ENCODE peak calls at places on chromosomes 16 and 17, in six cellular contexts. One of them, this sample, is unnamed.

GRCh38 chr16:590165-590874 is 454 bp downstream of the RAB40C start:
- DNase-seq in IMR-90: peak; percentile 47
- DNase-seq in Peyer's patch: no peak
- DNase-seq in H1: no peak
- DNase-seq in heart right ventricle: no peak
- DNase-seq in cardiac muscle cell: peak; percentile 66
- DNase-seq in this sample: peak; percentile 75

GRCh38 chr16:31200821-31201510 is 1.6 kb downstream of the PYCARD start:
- DNase-seq in IMR-90: no peak
- DNase-seq in Peyer's patch: peak; percentile 58
- DNase-seq in H1: no peak
- DNase-seq in heart right ventricle: no peak
- DNase-seq in cardiac muscle cell: no peak
- DNase-seq in this sample: no peak

GRCh38 chr17:18319604-18320256 is 4.6 kb downstream of the SMCR8 start:
- DNase-seq in IMR-90: peak; percentile 68
- DNase-seq in Peyer's patch: no peak
- DNase-seq in H1: no peak
- DNase-seq in heart right ventricle: no peak
- DNase-seq in cardiac muscle cell: peak; percentile 69
- DNase-seq in this sample: no peak

GRCh38 chr17:39622380-39623006 is 4.3 kb upstream of the PPP1R1B start:
- DNase-seq in IMR-90: no peak
- DNase-seq in Peyer's patch: no peak
- DNase-seq in H1: no peak
- DNase-seq in heart right ventricle: no peak
- DNase-seq in cardiac muscle cell: no peak
- DNase-seq in this sample: no peak

GRCh38 chr17:51258756-51259573 is 884 bp downstream of the MBTD1 start:
- DNase-seq in IMR-90: no peak
- DNase-seq in Peyer's patch: no peak
- DNase-seq in H1: no peak
- DNase-seq in heart right ventricle: peak; percentile 22
- DNase-seq in cardiac muscle cell: peak; percentile 59
- DNase-seq in this sample: peak; percentile 56

GRCh38 chr17:13568746-13569739 is 32.7 kb downstream of the HS3ST3A1 start:
- DNase-seq in IMR-90: no peak
- DNase-seq in Peyer's patch: no peak
- DNase-seq in H1: no peak
- DNase-seq in heart right ventricle: peak; percentile 6
- DNase-seq in cardiac muscle cell: peak; percentile 17
- DNase-seq in this sample: no peak

GRCh38 chr16:50821586-50821985 is 79.7 kb downstream of the CYLD start:
- DNase-seq in IMR-90: peak; percentile 23
- DNase-seq in Peyer's patch: no peak
- DNase-seq in H1: peak; percentile 28
- DNase-seq in heart right ventricle: no peak
- DNase-seq in cardiac muscle cell: no peak
- DNase-seq in this sample: no peak

GRCh38 chr17:19348081-19348650 is 14.4 kb downstream of the B9D1 start:
- DNase-seq in IMR-90: no peak
- DNase-seq in Peyer's patch: peak; percentile 34
- DNase-seq in H1: no peak
- DNase-seq in heart right ventricle: no peak
- DNase-seq in cardiac muscle cell: no peak
- DNase-seq in this sample: peak; percentile 39

GRCh38 chr17:59426031-59426430 is 94.6 kb downstream of the YPEL2 start:
- DNase-seq in IMR-90: no peak
- DNase-seq in Peyer's patch: no peak
- DNase-seq in H1: no peak
- DNase-seq in heart right ventricle: no peak
- DNase-seq in cardiac muscle cell: no peak
- DNase-seq in this sample: no peak

GRCh38 chr16:89453662-89454321 is 36.6 kb downstream of the ANKRD11 start:
- DNase-seq in IMR-90: no peak
- DNase-seq in Peyer's patch: peak; percentile 56
- DNase-seq in H1: no peak
- DNase-seq in heart right ventricle: no peak
- DNase-seq in cardiac muscle cell: no peak
- DNase-seq in this sample: no peak

GRCh38 chr17:17526369-17526768 is 30.2 kb upstream of the RASD1 start:
- DNase-seq in IMR-90: no peak
- DNase-seq in Peyer's patch: no peak
- DNase-seq in H1: no peak
- DNase-seq in heart right ventricle: peak; percentile 58
- DNase-seq in cardiac muscle cell: no peak
- DNase-seq in this sample: peak; percentile 25

GRCh38 chr16:83143788-83144187 is 517.0 kb downstream of the CDH13 start:
- DNase-seq in IMR-90: peak; percentile 82
- DNase-seq in Peyer's patch: no peak
- DNase-seq in H1: no peak
- DNase-seq in heart right ventricle: no peak
- DNase-seq in cardiac muscle cell: peak; percentile 31
- DNase-seq in this sample: no peak

GRCh38 chr17:20098314-20098713 is 89.2 kb downstream of the SPECC1 start:
- DNase-seq in IMR-90: no peak
- DNase-seq in Peyer's patch: no peak
- DNase-seq in H1: no peak
- DNase-seq in heart right ventricle: no peak
- DNase-seq in cardiac muscle cell: no peak
- DNase-seq in this sample: no peak

GRCh38 chr17:2724783-2725164 is 13.2 kb upstream of the CLUH start:
- DNase-seq in IMR-90: peak; percentile 26
- DNase-seq in Peyer's patch: peak; percentile 65
- DNase-seq in H1: peak; percentile 77
- DNase-seq in heart right ventricle: no peak
- DNase-seq in cardiac muscle cell: peak; percentile 73
- DNase-seq in this sample: peak; percentile 73

GRCh38 chr16:72189865-72190371 is 18.0 kb upstream of the PMFBP1 start:
- DNase-seq in IMR-90: peak; percentile 51
- DNase-seq in Peyer's patch: no peak
- DNase-seq in H1: no peak
- DNase-seq in heart right ventricle: no peak
- DNase-seq in cardiac muscle cell: no peak
- DNase-seq in this sample: no peak

GRCh38 chr16:78458588-78458987 is 359.1 kb downstream of the WWOX start:
- DNase-seq in IMR-90: no peak
- DNase-seq in Peyer's patch: no peak
- DNase-seq in H1: no peak
- DNase-seq in heart right ventricle: no peak
- DNase-seq in cardiac muscle cell: no peak
- DNase-seq in this sample: no peak

GRCh38 chr16:539901-540530 is 12.5 kb downstream of the CAPN15 start:
- DNase-seq in IMR-90: peak; percentile 88
- DNase-seq in Peyer's patch: no peak
- DNase-seq in H1: no peak
- DNase-seq in heart right ventricle: no peak
- DNase-seq in cardiac muscle cell: no peak
- DNase-seq in this sample: no peak

GRCh38 chr17:7130626-7131467 is 16.2 kb upstream of the ASGR2 start:
- DNase-seq in IMR-90: no peak
- DNase-seq in Peyer's patch: no peak
- DNase-seq in H1: no peak
- DNase-seq in heart right ventricle: peak; percentile 15
- DNase-seq in cardiac muscle cell: no peak
- DNase-seq in this sample: no peak

GRCh38 chr17:78133179-78133951 is 2.8 kb downstream of the TMC8 start:
- DNase-seq in IMR-90: no peak
- DNase-seq in Peyer's patch: peak; percentile 48
- DNase-seq in H1: no peak
- DNase-seq in heart right ventricle: no peak
- DNase-seq in cardiac muscle cell: no peak
- DNase-seq in this sample: no peak

GRCh38 chr17:5011928-5012327 is 14.2 kb downstream of the KIF1C start:
- DNase-seq in IMR-90: peak; percentile 72
- DNase-seq in Peyer's patch: no peak
- DNase-seq in H1: no peak
- DNase-seq in heart right ventricle: no peak
- DNase-seq in cardiac muscle cell: no peak
- DNase-seq in this sample: no peak

GRCh38 chr17:78315355-78316114 is 44.3 kb downstream of the SOCS3 start:
- DNase-seq in IMR-90: peak; percentile 92
- DNase-seq in Peyer's patch: peak; percentile 81
- DNase-seq in H1: no peak
- DNase-seq in heart right ventricle: peak; percentile 75
- DNase-seq in cardiac muscle cell: no peak
- DNase-seq in this sample: peak; percentile 92

GRCh38 chr17:77899494-77899893 is 59.0 kb upstream of the TNRC6C start:
- DNase-seq in IMR-90: no peak
- DNase-seq in Peyer's patch: peak; percentile 40
- DNase-seq in H1: no peak
- DNase-seq in heart right ventricle: no peak
- DNase-seq in cardiac muscle cell: no peak
- DNase-seq in this sample: no peak

GRCh38 chr17:15447928-15448579 is 19.4 kb downstream of the CDRT4 start:
- DNase-seq in IMR-90: no peak
- DNase-seq in Peyer's patch: no peak
- DNase-seq in H1: no peak
- DNase-seq in heart right ventricle: no peak
- DNase-seq in cardiac muscle cell: no peak
- DNase-seq in this sample: no peak

GRCh38 chr16:30904114-30904780 is 7.8 kb downstream of the CTF1 start:
- DNase-seq in IMR-90: no peak
- DNase-seq in Peyer's patch: peak; percentile 69
- DNase-seq in H1: no peak
- DNase-seq in heart right ventricle: no peak
- DNase-seq in cardiac muscle cell: no peak
- DNase-seq in this sample: no peak

GRCh38 chr17:4329838-4330237 is 36.6 kb downstream of the UBE2G1 start:
- DNase-seq in IMR-90: peak; percentile 99
- DNase-seq in Peyer's patch: no peak
- DNase-seq in H1: no peak
- DNase-seq in heart right ventricle: no peak
- DNase-seq in cardiac muscle cell: no peak
- DNase-seq in this sample: no peak

GRCh38 chr16:88796278-88796677 is 7.3 kb upstream of the CDT1 start:
- DNase-seq in IMR-90: no peak
- DNase-seq in Peyer's patch: no peak
- DNase-seq in H1: no peak
- DNase-seq in heart right ventricle: no peak
- DNase-seq in cardiac muscle cell: no peak
- DNase-seq in this sample: no peak

DNA sequence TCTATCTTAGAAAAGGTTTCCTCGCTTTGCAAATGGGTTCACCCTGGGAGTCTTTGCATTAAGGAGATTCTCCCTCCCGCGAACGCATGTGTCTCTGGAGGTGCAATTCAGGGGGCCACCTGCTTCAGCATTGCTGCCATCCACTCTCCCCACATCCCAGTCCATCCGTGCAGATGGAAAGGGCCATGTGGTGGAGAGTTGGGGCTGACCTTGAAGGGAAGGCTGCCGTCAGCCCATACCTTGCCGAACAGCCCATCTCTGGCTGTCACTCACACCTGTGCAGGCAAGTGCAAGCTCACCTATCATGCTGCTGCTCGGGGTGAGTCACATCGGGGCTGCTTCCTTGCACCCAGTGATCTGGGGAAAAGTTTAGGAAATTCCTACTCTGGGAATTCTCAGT is 106.1 kb downstream of the ZNF423 start:
- DNase-seq in IMR-90: no peak
- DNase-seq in Peyer's patch: no peak
- DNase-seq in H1: no peak
- DNase-seq in heart right ventricle: no peak
- DNase-seq in cardiac muscle cell: no peak
- DNase-seq in this sample: no peak
- H3K4me1 ChIP-seq in IMR-90: no peaks in the 10 kb centered on the region
- H3K4me1 ChIP-seq in Peyer's patch: peaks cover 3% of the 10 kb centered on the region
- H3K4me1 ChIP-seq in H1: peaks cover 27% of the 10 kb centered on the region
- H3K4me1 ChIP-seq in heart right ventricle: peaks cover 23% of the 10 kb centered on the region
- H3K4me1 ChIP-seq in cardiac muscle cell: peaks cover 3% of the 10 kb centered on the region
- H3K4me1 ChIP-seq in this sample: no peaks in the 10 kb centered on the region

DNA sequence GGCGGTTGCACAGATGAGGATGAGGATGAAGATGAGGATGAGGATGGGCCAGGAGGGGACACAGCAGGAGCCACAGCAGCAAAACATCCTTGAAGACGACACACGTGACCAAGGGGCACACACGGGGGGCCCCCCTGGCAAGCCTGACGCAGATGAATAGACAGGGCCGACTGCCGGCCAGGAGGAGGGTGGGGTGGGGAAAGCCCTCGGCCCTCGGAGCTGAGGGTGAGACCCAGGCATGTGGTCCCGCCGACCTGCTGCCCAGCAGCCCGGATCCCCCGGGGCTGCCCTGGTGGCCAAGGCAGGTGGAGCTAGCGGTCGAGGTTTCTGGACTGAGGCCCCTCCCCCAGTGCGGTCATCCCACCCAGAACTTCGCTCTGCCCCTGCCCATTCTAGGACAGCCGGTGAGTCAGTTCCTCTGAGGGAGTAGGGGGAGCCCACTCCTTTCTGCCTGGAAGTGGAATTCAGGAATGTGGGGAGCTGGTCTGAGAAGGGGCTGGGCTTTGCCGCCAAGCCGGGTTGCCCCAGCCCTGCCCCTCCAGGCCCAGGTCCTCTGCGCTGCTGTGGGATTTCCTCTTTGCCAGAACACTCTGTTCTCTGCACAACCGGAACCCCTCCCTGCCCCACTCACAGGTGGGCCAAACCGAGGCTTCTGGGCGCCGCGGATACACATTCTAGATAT is 9.9 kb downstream of the CYGB start:
- DNase-seq in IMR-90: peak; percentile 80
- DNase-seq in Peyer's patch: peak; percentile 94
- DNase-seq in H1: peak; percentile 78
- DNase-seq in heart right ventricle: peak; percentile 73
- DNase-seq in cardiac muscle cell: no peak
- DNase-seq in this sample: peak; percentile 64
- H3K4me3 ChIP-seq in IMR-90: no peak overlapping the region
- H3K4me3 ChIP-seq in Peyer's patch: peak overlapping the region; percentile 57
- H3K4me3 ChIP-seq in H1: no peak overlapping the region
- H3K4me3 ChIP-seq in heart right ventricle: no peak overlapping the region
- H3K4me3 ChIP-seq in cardiac muscle cell: no peak overlapping the region
- H3K4me3 ChIP-seq in this sample: no peak overlapping the region

GRCh38 chr16:70808371-70808770 is 7.4 kb upstream of the VAC14 start:
- DNase-seq in IMR-90: no peak
- DNase-seq in Peyer's patch: no peak
- DNase-seq in H1: no peak
- DNase-seq in heart right ventricle: no peak
- DNase-seq in cardiac muscle cell: no peak
- DNase-seq in this sample: no peak
- TF ChIP-seq CTCF in IMR-90: no peak
- TF ChIP-seq CTCF in Peyer's patch: no peak
- TF ChIP-seq CTCF in H1: no peak
- TF ChIP-seq CTCF in heart right ventricle: no peak
- TF ChIP-seq CTCF in cardiac muscle cell: no peak
- TF ChIP-seq CTCF in this sample: no peak

GRCh38 chr16:23852794-23853562 is 17.2 kb downstream of the PRKCB start:
- DNase-seq in IMR-90: no peak
- DNase-seq in Peyer's patch: no peak
- DNase-seq in H1: no peak
- DNase-seq in heart right ventricle: no peak
- DNase-seq in cardiac muscle cell: no peak
- DNase-seq in this sample: no peak

GRCh38 chr16:23847938-23848337 is 12.2 kb downstream of the PRKCB start:
- DNase-seq in IMR-90: no peak
- DNase-seq in Peyer's patch: peak; percentile 76
- DNase-seq in H1: no peak
- DNase-seq in heart right ventricle: no peak
- DNase-seq in cardiac muscle cell: no peak
- DNase-seq in this sample: no peak

GRCh38 chr16:23847251-23847650 is 11.5 kb downstream of the PRKCB start:
- DNase-seq in IMR-90: no peak
- DNase-seq in Peyer's patch: no peak
- DNase-seq in H1: no peak
- DNase-seq in heart right ventricle: no peak
- DNase-seq in cardiac muscle cell: no peak
- DNase-seq in this sample: no peak

GRCh38 chr16:23843143-23843542 is 7.4 kb downstream of the PRKCB start:
- DNase-seq in IMR-90: no peak
- DNase-seq in Peyer's patch: no peak
- DNase-seq in H1: no peak
- DNase-seq in heart right ventricle: no peak
- DNase-seq in cardiac muscle cell: no peak
- DNase-seq in this sample: no peak

GRCh38 chr16:23848958-23849357 is 13.2 kb downstream of the PRKCB start:
- DNase-seq in IMR-90: no peak
- DNase-seq in Peyer's patch: no peak
- DNase-seq in H1: no peak
- DNase-seq in heart right ventricle: no peak
- DNase-seq in cardiac muscle cell: no peak
- DNase-seq in this sample: no peak
- H3K4me1 ChIP-seq in IMR-90: no peaks in the 10 kb centered on the region
- H3K4me1 ChIP-seq in Peyer's patch: no peaks in the 10 kb centered on the region
- H3K4me1 ChIP-seq in H1: no peaks in the 10 kb centered on the region
- H3K4me1 ChIP-seq in heart right ventricle: peaks cover 29% of the 10 kb centered on the region
- H3K4me1 ChIP-seq in cardiac muscle cell: no peaks in the 10 kb centered on the region
- H3K4me1 ChIP-seq in this sample: no peaks in the 10 kb centered on the region

This sample was measured in mucosa of descending colon.